ENCODE peak calls at places on chromosomes 13 and 19, in nine cellular contexts. One of them, this sample, is unnamed.

GRCh38 chr13:46339035-46339666 is 47.9 kb downstream of the RUBCNL start:
- DNase-seq in central memory CD8-positive, alpha-beta T cell: no peak
- DNase-seq in lower leg skin: peak
- DNase-seq in T1000: no peak
- DNase-seq in naive thymus-derived CD8-positive, alpha-beta T cell: no peak
- DNase-seq in stromal cell of bone marrow: peak
- DNase-seq in T-helper 17 cell: no peak
- DNase-seq in effector CD4-positive, alpha-beta T cell: no peak
- DNase-seq in psoas muscle: no peak
- DNase-seq in this sample: no peak

GRCh38 chr19:806815-807421 is 9.7 kb downstream of the PTBP1 start:
- DNase-seq in central memory CD8-positive, alpha-beta T cell: no peak
- DNase-seq in lower leg skin: no peak
- DNase-seq in T1000: no peak
- DNase-seq in naive thymus-derived CD8-positive, alpha-beta T cell: no peak
- DNase-seq in stromal cell of bone marrow: no peak
- DNase-seq in T-helper 17 cell: no peak
- DNase-seq in effector CD4-positive, alpha-beta T cell: no peak
- DNase-seq in psoas muscle: no peak
- DNase-seq in this sample: no peak

GRCh38 chr19:46486358-46486757 is 9.3 kb downstream of the PNMA8B start:
- DNase-seq in central memory CD8-positive, alpha-beta T cell: no peak
- DNase-seq in lower leg skin: no peak
- DNase-seq in T1000: no peak
- DNase-seq in naive thymus-derived CD8-positive, alpha-beta T cell: no peak
- DNase-seq in stromal cell of bone marrow: no peak
- DNase-seq in T-helper 17 cell: no peak
- DNase-seq in effector CD4-positive, alpha-beta T cell: no peak
- DNase-seq in psoas muscle: no peak
- DNase-seq in this sample: no peak

GRCh38 chr13:93004919-93005318 is 221.7 kb upstream of the GPC6 start:
- DNase-seq in central memory CD8-positive, alpha-beta T cell: no peak
- DNase-seq in lower leg skin: no peak
- DNase-seq in T1000: no peak
- DNase-seq in naive thymus-derived CD8-positive, alpha-beta T cell: no peak
- DNase-seq in stromal cell of bone marrow: no peak
- DNase-seq in T-helper 17 cell: no peak
- DNase-seq in effector CD4-positive, alpha-beta T cell: no peak
- DNase-seq in psoas muscle: no peak
- DNase-seq in this sample: no peak

GRCh38 chr13:52652980-52653303 is 306 bp downstream of the SUGT1 start:
- DNase-seq in central memory CD8-positive, alpha-beta T cell: no peak
- DNase-seq in lower leg skin: no peak
- DNase-seq in T1000: no peak
- DNase-seq in naive thymus-derived CD8-positive, alpha-beta T cell: no peak
- DNase-seq in stromal cell of bone marrow: no peak
- DNase-seq in T-helper 17 cell: no peak
- DNase-seq in effector CD4-positive, alpha-beta T cell: no peak
- DNase-seq in psoas muscle: no peak
- DNase-seq in this sample: no peak

GRCh38 chr19:15297416-15298224 is 34.7 kb downstream of the BRD4 start:
- DNase-seq in central memory CD8-positive, alpha-beta T cell: no peak
- DNase-seq in lower leg skin: no peak
- DNase-seq in T1000: no peak
- DNase-seq in naive thymus-derived CD8-positive, alpha-beta T cell: no peak
- DNase-seq in stromal cell of bone marrow: no peak
- DNase-seq in T-helper 17 cell: no peak
- DNase-seq in effector CD4-positive, alpha-beta T cell: no peak
- DNase-seq in psoas muscle: no peak
- DNase-seq in this sample: peak

GRCh38 chr19:53463263-53463662 is 4.3 kb upstream of the ZNF813 start:
- DNase-seq in central memory CD8-positive, alpha-beta T cell: no peak
- DNase-seq in lower leg skin: no peak
- DNase-seq in T1000: peak
- DNase-seq in naive thymus-derived CD8-positive, alpha-beta T cell: no peak
- DNase-seq in stromal cell of bone marrow: no peak
- DNase-seq in T-helper 17 cell: no peak
- DNase-seq in effector CD4-positive, alpha-beta T cell: no peak
- DNase-seq in psoas muscle: peak
- DNase-seq in this sample: no peak

GRCh38 chr13:49258097-49258796 is 10.5 kb downstream of the CDADC1 start:
- DNase-seq in central memory CD8-positive, alpha-beta T cell: no peak
- DNase-seq in lower leg skin: no peak
- DNase-seq in T1000: no peak
- DNase-seq in naive thymus-derived CD8-positive, alpha-beta T cell: no peak
- DNase-seq in stromal cell of bone marrow: no peak
- DNase-seq in T-helper 17 cell: no peak
- DNase-seq in effector CD4-positive, alpha-beta T cell: no peak
- DNase-seq in psoas muscle: no peak
- DNase-seq in this sample: no peak

GRCh38 chr13:110589991-110590390 is 25.4 kb upstream of the NAXD start:
- DNase-seq in central memory CD8-positive, alpha-beta T cell: no peak
- DNase-seq in lower leg skin: no peak
- DNase-seq in T1000: no peak
- DNase-seq in naive thymus-derived CD8-positive, alpha-beta T cell: no peak
- DNase-seq in stromal cell of bone marrow: no peak
- DNase-seq in T-helper 17 cell: no peak
- DNase-seq in effector CD4-positive, alpha-beta T cell: no peak
- DNase-seq in psoas muscle: no peak
- DNase-seq in this sample: no peak

GRCh38 chr19:29694669-29695627 is 20.1 kb downstream of the C19orf12 start:
- DNase-seq in central memory CD8-positive, alpha-beta T cell: peak
- DNase-seq in lower leg skin: peak
- DNase-seq in T1000: peak
- DNase-seq in naive thymus-derived CD8-positive, alpha-beta T cell: peak
- DNase-seq in stromal cell of bone marrow: peak
- DNase-seq in T-helper 17 cell: peak
- DNase-seq in effector CD4-positive, alpha-beta T cell: peak
- DNase-seq in psoas muscle: peak
- DNase-seq in this sample: no peak

GRCh38 chr19:39031368-39032163 is 783 bp downstream of the FBXO27 start:
- DNase-seq in central memory CD8-positive, alpha-beta T cell: peak
- DNase-seq in lower leg skin: peak
- DNase-seq in T1000: peak
- DNase-seq in naive thymus-derived CD8-positive, alpha-beta T cell: peak
- DNase-seq in stromal cell of bone marrow: peak
- DNase-seq in T-helper 17 cell: peak
- DNase-seq in effector CD4-positive, alpha-beta T cell: peak
- DNase-seq in psoas muscle: peak
- DNase-seq in this sample: peak

GRCh38 chr19:46256855-46257254 is 27.3 kb downstream of the IGFL1 start:
- DNase-seq in central memory CD8-positive, alpha-beta T cell: no peak
- DNase-seq in lower leg skin: no peak
- DNase-seq in T1000: no peak
- DNase-seq in naive thymus-derived CD8-positive, alpha-beta T cell: no peak
- DNase-seq in stromal cell of bone marrow: no peak
- DNase-seq in T-helper 17 cell: no peak
- DNase-seq in effector CD4-positive, alpha-beta T cell: no peak
- DNase-seq in psoas muscle: no peak
- DNase-seq in this sample: no peak

GRCh38 chr19:51691122-51692064 is 1.7 kb upstream of the SPACA6 start:
- DNase-seq in central memory CD8-positive, alpha-beta T cell: no peak
- DNase-seq in lower leg skin: no peak
- DNase-seq in T1000: no peak
- DNase-seq in naive thymus-derived CD8-positive, alpha-beta T cell: no peak
- DNase-seq in stromal cell of bone marrow: no peak
- DNase-seq in T-helper 17 cell: no peak
- DNase-seq in effector CD4-positive, alpha-beta T cell: no peak
- DNase-seq in psoas muscle: no peak
- DNase-seq in this sample: no peak

GRCh38 chr13:103349664-103350063 is 283.4 kb upstream of the SLC10A2 start:
- DNase-seq in central memory CD8-positive, alpha-beta T cell: no peak
- DNase-seq in lower leg skin: no peak
- DNase-seq in T1000: no peak
- DNase-seq in naive thymus-derived CD8-positive, alpha-beta T cell: no peak
- DNase-seq in stromal cell of bone marrow: no peak
- DNase-seq in T-helper 17 cell: no peak
- DNase-seq in effector CD4-positive, alpha-beta T cell: no peak
- DNase-seq in psoas muscle: no peak
- DNase-seq in this sample: no peak

GRCh38 chr13:83666126-83666525 is 216.1 kb downstream of the SLITRK1 start:
- DNase-seq in central memory CD8-positive, alpha-beta T cell: no peak
- DNase-seq in lower leg skin: no peak
- DNase-seq in T1000: no peak
- DNase-seq in naive thymus-derived CD8-positive, alpha-beta T cell: no peak
- DNase-seq in stromal cell of bone marrow: no peak
- DNase-seq in T-helper 17 cell: no peak
- DNase-seq in effector CD4-positive, alpha-beta T cell: no peak
- DNase-seq in psoas muscle: no peak
- DNase-seq in this sample: no peak

GRCh38 chr19:48806518-48806817 is 4.4 kb downstream of the BCAT2 start:
- DNase-seq in central memory CD8-positive, alpha-beta T cell: no peak
- DNase-seq in lower leg skin: no peak
- DNase-seq in T1000: no peak
- DNase-seq in naive thymus-derived CD8-positive, alpha-beta T cell: no peak
- DNase-seq in stromal cell of bone marrow: no peak
- DNase-seq in T-helper 17 cell: no peak
- DNase-seq in effector CD4-positive, alpha-beta T cell: no peak
- DNase-seq in psoas muscle: peak
- DNase-seq in this sample: no peak

GRCh38 chr13:27573265-27573664 is 47.1 kb downstream of the LNX2 start:
- DNase-seq in central memory CD8-positive, alpha-beta T cell: no peak
- DNase-seq in lower leg skin: no peak
- DNase-seq in T1000: no peak
- DNase-seq in naive thymus-derived CD8-positive, alpha-beta T cell: no peak
- DNase-seq in stromal cell of bone marrow: peak
- DNase-seq in T-helper 17 cell: no peak
- DNase-seq in effector CD4-positive, alpha-beta T cell: no peak
- DNase-seq in psoas muscle: no peak
- DNase-seq in this sample: no peak

GRCh38 chr13:46553521-46553885 is 533 bp downstream of the LRCH1 start:
- DNase-seq in central memory CD8-positive, alpha-beta T cell: peak
- DNase-seq in lower leg skin: peak
- DNase-seq in T1000: no peak
- DNase-seq in naive thymus-derived CD8-positive, alpha-beta T cell: no peak
- DNase-seq in stromal cell of bone marrow: no peak
- DNase-seq in T-helper 17 cell: no peak
- DNase-seq in effector CD4-positive, alpha-beta T cell: no peak
- DNase-seq in psoas muscle: no peak
- DNase-seq in this sample: no peak

GRCh38 chr19:12665281-12665573 is 1.3 kb downstream of the MAN2B1 start:
- DNase-seq in central memory CD8-positive, alpha-beta T cell: no peak
- DNase-seq in lower leg skin: peak
- DNase-seq in T1000: no peak
- DNase-seq in naive thymus-derived CD8-positive, alpha-beta T cell: no peak
- DNase-seq in stromal cell of bone marrow: no peak
- DNase-seq in T-helper 17 cell: peak
- DNase-seq in effector CD4-positive, alpha-beta T cell: peak
- DNase-seq in psoas muscle: peak
- DNase-seq in this sample: no peak

GRCh38 chr13:51902776-51903175 is 41.0 kb downstream of the CCDC70 start:
- DNase-seq in central memory CD8-positive, alpha-beta T cell: no peak
- DNase-seq in lower leg skin: no peak
- DNase-seq in T1000: no peak
- DNase-seq in naive thymus-derived CD8-positive, alpha-beta T cell: no peak
- DNase-seq in stromal cell of bone marrow: no peak
- DNase-seq in T-helper 17 cell: no peak
- DNase-seq in effector CD4-positive, alpha-beta T cell: no peak
- DNase-seq in psoas muscle: no peak
- DNase-seq in this sample: no peak

GRCh38 chr19:53982611-53983010 is 8.8 kb upstream of the CACNG6 start:
- DNase-seq in central memory CD8-positive, alpha-beta T cell: no peak
- DNase-seq in lower leg skin: no peak
- DNase-seq in T1000: no peak
- DNase-seq in naive thymus-derived CD8-positive, alpha-beta T cell: no peak
- DNase-seq in stromal cell of bone marrow: no peak
- DNase-seq in T-helper 17 cell: no peak
- DNase-seq in effector CD4-positive, alpha-beta T cell: no peak
- DNase-seq in psoas muscle: peak
- DNase-seq in this sample: no peak

GRCh38 chr19:16412596-16413355 is 59.0 kb downstream of the EPS15L1 start:
- DNase-seq in central memory CD8-positive, alpha-beta T cell: no peak
- DNase-seq in lower leg skin: no peak
- DNase-seq in T1000: no peak
- DNase-seq in naive thymus-derived CD8-positive, alpha-beta T cell: no peak
- DNase-seq in stromal cell of bone marrow: no peak
- DNase-seq in T-helper 17 cell: no peak
- DNase-seq in effector CD4-positive, alpha-beta T cell: no peak
- DNase-seq in psoas muscle: peak
- DNase-seq in this sample: no peak

GRCh38 chr13:100818706-100819105 is 144.1 kb upstream of the TMTC4 start:
- DNase-seq in central memory CD8-positive, alpha-beta T cell: no peak
- DNase-seq in lower leg skin: no peak
- DNase-seq in T1000: no peak
- DNase-seq in naive thymus-derived CD8-positive, alpha-beta T cell: no peak
- DNase-seq in stromal cell of bone marrow: peak
- DNase-seq in T-helper 17 cell: no peak
- DNase-seq in effector CD4-positive, alpha-beta T cell: no peak
- DNase-seq in psoas muscle: no peak
- DNase-seq in this sample: no peak

GRCh38 chr13:24286624-24287023 is 22.8 kb upstream of the C1QTNF9 start:
- DNase-seq in central memory CD8-positive, alpha-beta T cell: no peak
- DNase-seq in lower leg skin: no peak
- DNase-seq in T1000: no peak
- DNase-seq in naive thymus-derived CD8-positive, alpha-beta T cell: no peak
- DNase-seq in stromal cell of bone marrow: no peak
- DNase-seq in T-helper 17 cell: no peak
- DNase-seq in effector CD4-positive, alpha-beta T cell: no peak
- DNase-seq in psoas muscle: no peak
- DNase-seq in this sample: no peak

GRCh38 chr19:29583196-29584006 is 22.7 kb upstream of the POP4 start:
- DNase-seq in central memory CD8-positive, alpha-beta T cell: no peak
- DNase-seq in lower leg skin: no peak
- DNase-seq in T1000: no peak
- DNase-seq in naive thymus-derived CD8-positive, alpha-beta T cell: no peak
- DNase-seq in stromal cell of bone marrow: no peak
- DNase-seq in T-helper 17 cell: no peak
- DNase-seq in effector CD4-positive, alpha-beta T cell: no peak
- DNase-seq in psoas muscle: no peak
- DNase-seq in this sample: no peak

GRCh38 chr13:30671271-30671815 is 53.6 kb downstream of the USPL1 start:
- DNase-seq in central memory CD8-positive, alpha-beta T cell: no peak
- DNase-seq in lower leg skin: no peak
- DNase-seq in T1000: no peak
- DNase-seq in naive thymus-derived CD8-positive, alpha-beta T cell: no peak
- DNase-seq in stromal cell of bone marrow: no peak
- DNase-seq in T-helper 17 cell: no peak
- DNase-seq in effector CD4-positive, alpha-beta T cell: no peak
- DNase-seq in psoas muscle: no peak
- DNase-seq in this sample: no peak

GRCh38 chr13:27168086-27168485 is 3.5 kb downstream of the USP12 start:
- DNase-seq in central memory CD8-positive, alpha-beta T cell: no peak
- DNase-seq in lower leg skin: no peak
- DNase-seq in T1000: no peak
- DNase-seq in naive thymus-derived CD8-positive, alpha-beta T cell: no peak
- DNase-seq in stromal cell of bone marrow: no peak
- DNase-seq in T-helper 17 cell: no peak
- DNase-seq in effector CD4-positive, alpha-beta T cell: no peak
- DNase-seq in psoas muscle: peak
- DNase-seq in this sample: no peak

This sample was measured in Panc1.